ENCODE peak calls at places on chromosomes 6 and 20, in four cellular contexts. D, E, I and M are unnamed samples. For H3K9me3, the result is how much of the 10 kb centered on the place peaks cover.

GRCh38 chr20:39190666-39191570 is 228.8 kb downstream of the DHX35 start:
- DNase-seq in I (no peak), D (no peak), E (no peak), M (no peak)

GRCh38 chr6:56772737-56773184 is 130.1 kb upstream of the DST start:
- DNase-seq in I (no peak), E (no peak), D (peak), M (peak)

GRCh38 chr20:8934362-8934761 is 134.5 kb upstream of the PLCB4 start:
- DNase-seq in I (no peak), D (no peak), E (no peak), M (no peak)

GRCh38 chr6:96153775-96154174 is 138.0 kb downstream of the FUT9 start:
- DNase-seq in D (no peak), I (no peak), E (no peak), M (no peak)

GRCh38 chr6:137106183-137106582 is 61.4 kb upstream of the IL20RA start:
- DNase-seq in D (no peak), E (no peak), I (no peak), M (no peak)

GRCh38 chr6:93751969-93752368 is 332.6 kb upstream of the EPHA7 start:
- DNase-seq in D (no peak), I (no peak), E (no peak), M (no peak)

GRCh38 chr6:54053893-54054391 is 57.3 kb upstream of the MLIP start:
- DNase-seq in I (no peak), E (no peak), D (peak), M (peak)

GRCh38 chr6:14126250-14126649 is 8.7 kb downstream of the CD83 start:
- DNase-seq in D (no peak), I (no peak), E (no peak), M (no peak)

GRCh38 chr6:43481075-43481474 is 3.7 kb downstream of the TJAP1 start:
- DNase-seq in D (no peak), I (no peak), E (no peak), M (peak)

GRCh38 chr6:132907915-132908314 is 93.5 kb downstream of the RPS12 start:
- DNase-seq in E (no peak), D (no peak), I (no peak), M (no peak)
- H3K4me3 ChIP-seq in E (no peak), D (no peak), I (no peak), M (no peak)

GRCh38 chr20:59804347-59804746 is 129.1 kb downstream of the SYCP2 start:
- DNase-seq in D (no peak), I (no peak), E (no peak), M (no peak)

GRCh38 chr20:59805786-59806577 is 127.5 kb downstream of the SYCP2 start:
- DNase-seq in I (no peak), E (no peak), D (no peak), M (no peak)

GRCh38 chr20:59802471-59803221 is 130.8 kb downstream of the SYCP2 start:
- DNase-seq in D (no peak), I (no peak), E (no peak), M (no peak)

GRCh38 chr20:59806578-59806975 is 126.9 kb downstream of the SYCP2 start:
- DNase-seq in E (no peak), I (no peak), D (no peak), M (no peak)

GRCh38 chr20:59805266-59805665 is 128.2 kb downstream of the SYCP2 start:
- DNase-seq in I (no peak), E (no peak), D (no peak), M (no peak)
- H3K9me3 ChIP-seq in I (under half), E (under half), D (under half), M (under half)

GRCh38 chr6:165702669-165703068 is 39.6 kb upstream of the PDE10A start:
- DNase-seq in I (no peak), E (no peak), D (no peak), M (no peak)
- H3K4me3 ChIP-seq in I (no peak), E (no peak), D (no peak), M (no peak)

DNA sequence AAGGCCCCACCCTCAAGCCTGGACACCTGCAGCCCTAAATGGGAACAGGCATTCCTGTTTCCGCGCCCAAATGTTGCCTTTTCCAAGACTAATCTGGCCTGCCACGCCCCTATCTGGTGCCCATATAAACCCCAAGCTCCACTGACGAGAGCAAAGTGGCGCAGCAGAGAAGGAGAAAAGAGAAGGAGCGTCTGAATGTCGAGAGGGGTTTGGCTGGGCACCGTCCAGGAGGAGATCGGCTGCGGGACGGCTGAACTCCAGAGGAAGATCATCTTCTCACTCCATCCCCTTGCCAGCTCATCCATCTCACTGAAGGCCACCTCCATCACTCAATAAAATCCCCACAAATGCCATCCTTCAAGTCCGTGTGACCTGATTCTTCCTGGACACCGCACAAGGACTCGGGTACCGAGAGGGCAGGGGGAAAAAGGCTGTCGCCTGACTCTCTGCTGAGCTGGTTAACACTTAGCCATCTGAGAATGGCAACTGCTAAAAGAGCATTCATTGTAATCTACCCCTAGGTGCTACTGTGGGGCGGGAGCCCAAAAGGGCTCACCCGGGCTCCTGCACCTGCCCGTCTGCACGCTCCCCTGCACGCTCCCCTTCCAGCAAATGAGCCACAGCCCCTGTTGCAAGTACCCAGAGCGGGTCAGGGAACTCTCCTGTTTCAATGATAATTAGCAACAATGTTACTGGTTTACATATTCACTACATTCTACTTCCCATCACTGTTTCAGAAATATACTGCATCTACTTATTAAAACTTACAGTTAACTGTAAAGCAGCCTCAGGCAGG is 23.5 kb downstream of the TAF4 start:
- DNase-seq in D (no peak), E (no peak), I (no peak), M (no peak)
- H3K9me3 ChIP-seq in D (under half), E (under half), I (under half), M (under half)

GRCh38 chr20:1265916-1266166 is 253 bp upstream of the SNPH start:
- DNase-seq in D (no peak), E (no peak), I (no peak), M (no peak)

GRCh38 chr20:1266167-1266973 is at the start of gene SNPH:
- DNase-seq in E (peak), D (peak), I (peak), M (peak)

GRCh38 chr20:1267809-1268374 is 1.8 kb downstream of the SNPH start:
- DNase-seq in E (no peak), D (no peak), I (no peak), M (no peak)

GRCh38 chr20:1265226-1265915 is 723 bp upstream of the SNPH start:
- DNase-seq in E (no peak), I (no peak), D (no peak), M (no peak)

GRCh38 chr20:1267161-1267560 is 1.1 kb downstream of the SNPH start:
- DNase-seq in I (no peak), E (no peak), D (no peak), M (no peak)
- H3K4me3 ChIP-seq in I (peak), E (peak), D (peak), M (no peak)

GRCh38 chr6:141110486-141110885 is 1022.2 kb upstream of the GJE1 start:
- DNase-seq in D (no peak), I (no peak), E (no peak), M (no peak)

GRCh38 chr6:141103246-141103645 is 1029.5 kb upstream of the GJE1 start:
- DNase-seq in E (no peak), D (no peak), I (no peak), M (no peak)

GRCh38 chr6:141105481-141105880 is 1027.2 kb upstream of the GJE1 start:
- DNase-seq in D (peak), I (no peak), E (no peak), M (no peak)

GRCh38 chr6:141107562-141108160 is 1025.1 kb upstream of the GJE1 start:
- DNase-seq in D (no peak), I (no peak), E (no peak), M (no peak)
- H3K9me3 ChIP-seq in D (under half), I (under half), E (under half), M (under half)

GRCh38 chr6:75600694-75601265 is 900 bp upstream of the SENP6 start:
- DNase-seq in D (no peak), I (no peak), E (no peak), M (no peak)
- H3K4me3 ChIP-seq in D (no peak), I (no peak), E (peak), M (peak)

DNA sequence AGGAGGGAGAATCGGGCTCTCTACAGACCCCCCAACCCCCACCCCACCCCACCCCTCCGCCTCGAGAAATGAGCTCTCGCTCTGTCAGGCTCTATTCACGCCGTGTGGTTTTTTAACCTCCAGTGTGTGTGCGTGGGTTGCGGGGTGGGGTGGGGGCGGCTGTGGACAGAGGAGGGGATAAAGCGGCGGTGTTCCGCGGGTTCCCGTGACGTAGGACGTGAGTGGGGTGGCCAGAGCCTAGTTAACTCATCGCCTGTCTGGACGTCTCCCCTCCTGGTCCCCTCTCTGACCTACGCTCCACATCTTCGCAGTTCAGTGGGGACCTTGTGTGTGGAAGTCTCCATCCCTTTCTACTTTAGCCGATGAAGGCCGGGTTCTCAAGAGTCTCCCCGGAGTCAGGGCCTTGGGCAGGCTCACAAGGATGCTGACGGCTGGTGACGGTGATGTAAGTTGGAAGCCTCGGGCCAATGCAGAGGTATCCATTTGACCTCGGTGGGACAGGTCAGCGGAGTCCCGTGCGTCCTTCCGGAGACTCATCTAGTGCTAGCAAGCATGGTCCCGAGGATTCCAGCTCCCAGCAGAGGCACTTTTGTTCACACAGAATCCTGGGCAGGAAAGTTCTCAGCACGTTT is 1507.1 kb upstream of the DEFB115 start:
- DNase-seq in D (no peak), I (no peak), E (no peak), M (no peak)
- H3K9me3 ChIP-seq in D (under half), I (under half), E (under half), M (under half)